ENCODE peak calls at places on chromosomes 11 and 22, in seven cellular contexts. H is sigmoid colon, N is H1, A is K562, R is kidney, T is transverse colon, I is A549. X is an unnamed sample.

GRCh38 chr11:115916596-115916995 is 412.4 kb upstream of the CADM1 start:
- DNase-seq in I (no peak), N (no peak), A (no peak), R (peak; percentile 74), H (no peak), T (no peak), X (no peak)

GRCh38 chr11:59551651-59552521 is 40.5 kb downstream of the OR4D9 start:
- DNase-seq in H (peak; percentile 78), N (no peak), A (peak; percentile 87), R (no peak), I (peak; percentile 93), T (no peak), X (no peak)

GRCh38 chr22:17272511-17272991 is 53.3 kb upstream of the ADA2 start:
- DNase-seq in A (no peak), T (no peak), R (peak; percentile 46), N (peak; percentile 71), I (no peak), H (peak; percentile 27), X (no peak)

GRCh38 chr22:46042786-46043185 is 65.8 kb upstream of the WNT7B start:
- DNase-seq in I (no peak), A (no peak), T (no peak), H (peak; percentile 63), R (no peak), N (no peak), X (peak; percentile 69)

GRCh38 chr11:1195690-1196515 is 27.0 kb upstream of the MUC5B start:
- DNase-seq in N (no peak), A (no peak), H (peak; percentile 58), R (peak; percentile 69), I (no peak), T (peak; percentile 4), X (peak; percentile 49)

GRCh38 chr11:62439785-62440602 is 21.2 kb downstream of the SCGB1A1 start:
- DNase-seq in T (no peak), N (no peak), H (peak; percentile 87), I (no peak), R (no peak), A (peak; percentile 51), X (peak; percentile 82)

GRCh38 chr22:23787600-23787896 is 782 bp downstream of the SMARCB1 start:
- DNase-seq in I (peak; percentile 15), H (no peak), A (no peak), N (no peak), R (no peak), T (no peak), X (no peak)

GRCh38 chr11:123302751-123303195 is 107.7 kb upstream of the CLMP start:
- DNase-seq in T (no peak), N (no peak), R (no peak), H (no peak), I (peak; percentile 14), A (no peak), X (no peak)

GRCh38 chr22:29050457-29050856 is 11.2 kb downstream of the C22orf31 start:
- DNase-seq in H (no peak), T (no peak), N (no peak), I (no peak), A (no peak), R (no peak), X (no peak)

GRCh38 chr11:74593463-74593862 is 1.1 kb downstream of the POLD3 start:
- DNase-seq in R (no peak), I (no peak), T (no peak), A (no peak), N (no peak), H (no peak), X (no peak)

GRCh38 chr11:116357769-116358544 is 414.8 kb downstream of the BUD13 start:
- DNase-seq in T (peak; percentile 37), A (peak; percentile 68), N (peak; percentile 88), H (no peak), R (no peak), I (peak; percentile 26), X (no peak)

GRCh38 chr11:35647535-35648092 is 15.0 kb upstream of the TRIM44 start:
- DNase-seq in R (no peak), N (no peak), I (no peak), H (no peak), T (no peak), A (peak; percentile 15), X (no peak)
- H3K27ac ChIP-seq in R (no peak overlapping the region), N (no peak overlapping the region), I (no peak overlapping the region), H (no peak overlapping the region), T (no peak overlapping the region), A (no peak overlapping the region), X (no peak overlapping the region)

DNA sequence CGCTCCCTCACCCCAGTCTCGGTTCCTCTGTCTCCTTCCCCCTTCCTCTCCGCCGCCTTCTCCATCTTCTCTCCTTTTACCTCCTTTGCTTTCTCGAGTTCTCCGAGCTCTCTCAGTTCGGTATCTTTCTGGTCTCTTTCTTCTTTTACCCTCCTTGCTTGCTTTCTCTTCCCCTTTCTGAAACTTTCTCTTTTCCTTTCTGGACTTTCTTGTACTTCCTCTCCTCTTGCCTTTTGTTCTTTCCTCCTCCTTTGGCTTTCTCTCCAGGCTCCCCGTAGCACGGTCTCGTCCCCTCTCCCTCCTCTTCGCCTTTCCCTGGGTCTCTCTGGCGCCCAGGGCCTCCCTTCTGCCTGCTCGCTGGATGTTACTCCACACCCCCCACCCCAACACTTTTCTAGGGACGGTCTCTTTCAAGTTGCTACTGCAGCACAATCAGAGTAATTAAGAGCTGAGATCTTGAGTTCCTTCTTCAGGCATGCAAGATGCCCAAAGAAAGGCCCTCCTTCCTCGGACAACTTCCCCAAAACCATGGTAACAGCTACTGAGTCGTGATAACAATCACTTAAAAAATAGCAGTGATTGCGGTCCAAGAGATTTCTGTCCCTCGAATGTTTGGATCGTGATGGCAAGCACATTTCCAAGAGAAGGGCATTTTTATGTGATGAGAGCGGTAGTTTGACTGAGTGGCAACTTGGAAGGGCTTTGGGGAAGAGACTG is 487 bp upstream of the TENM4 start:
- DNase-seq in N (peak; percentile 52), H (no peak), T (no peak), I (no peak), A (no peak), R (no peak), X (no peak)
- H3K4me3 ChIP-seq in N (peak overlapping the region; percentile 56), H (peak overlapping the region; percentile 55), T (peak overlapping the region; percentile 29), I (peak overlapping the region; percentile 36), A (no peak overlapping the region), R (peak overlapping the region; percentile 58), X (peak overlapping the region; percentile 80)

GRCh38 chr22:19943665-19944026 is 2.0 kb upstream of the TXNRD2 start:
- DNase-seq in T (no peak), N (no peak), R (peak; percentile 32), A (peak; percentile 72), H (peak; percentile 61), I (peak; percentile 46), X (peak; percentile 73)
- TF ChIP-seq CTCF in T (no peak), N (peak; percentile 11), R (no peak), A (peak; percentile 59), H (no peak), I (no peak), X (no peak)

GRCh38 chr11:32659672-32660071 is 76.0 kb downstream of the EIF3M start:
- DNase-seq in A (no peak), I (no peak), T (no peak), N (no peak), R (no peak), H (no peak), X (no peak)

GRCh38 chr11:32658639-32659406 is 75.2 kb downstream of the EIF3M start:
- DNase-seq in H (no peak), R (no peak), N (no peak), T (no peak), I (no peak), A (no peak), X (no peak)
- H3K27ac ChIP-seq in H (no peak overlapping the region), R (no peak overlapping the region), N (no peak overlapping the region), T (no peak overlapping the region), I (no peak overlapping the region), A (no peak overlapping the region), X (no peak overlapping the region)

GRCh38 chr11:119101759-119102423 is at the start of gene DPAGT1:
- DNase-seq in H (peak; percentile 97), T (peak; percentile 92), N (peak; percentile 79), I (peak; percentile 98), R (peak; percentile 94), A (peak; percentile 96), X (peak; percentile 96)

GRCh38 chr11:119100960-119101349 is 698 bp downstream of the DPAGT1 start:
- DNase-seq in R (no peak), T (no peak), H (no peak), I (no peak), N (no peak), A (peak; percentile 46), X (no peak)

GRCh38 chr11:119101367-119101758 is 290 bp downstream of the DPAGT1 start:
- DNase-seq in A (peak; percentile 68), H (no peak), R (no peak), T (peak; percentile 44), I (peak; percentile 39), N (peak; percentile 85), X (peak; percentile 87)

GRCh38 chr11:119099707-119100106 is 1.9 kb downstream of the DPAGT1 start:
- DNase-seq in A (no peak), N (no peak), I (no peak), R (no peak), H (no peak), T (no peak), X (no peak)

GRCh38 chr11:119100246-119100959 is 1.2 kb downstream of the DPAGT1 start:
- DNase-seq in H (no peak), N (no peak), T (no peak), I (peak; percentile 51), R (no peak), A (peak; percentile 64), X (no peak)
- H3K4me3 ChIP-seq in H (peak overlapping the region; percentile 82), N (peak overlapping the region; percentile 89), T (peak overlapping the region; percentile 61), I (peak overlapping the region; percentile 78), R (peak overlapping the region; percentile 71), A (peak overlapping the region; percentile 79), X (peak overlapping the region; percentile 77)

GRCh38 chr11:63906585-63906984 is 10.4 kb downstream of the RCOR2 start:
- DNase-seq in T (peak; percentile 34), H (no peak), I (no peak), N (peak; percentile 69), A (peak; percentile 52), R (no peak), X (no peak)
- TF ChIP-seq CTCF in T (peak; percentile 48), H (no peak), I (peak; percentile 40), N (peak; percentile 22), A (peak; percentile 42), R (peak; percentile 7), X (no peak)

GRCh38 chr22:44743247-44743646 is 9.1 kb upstream of the ARHGAP8 start:
- DNase-seq in T (no peak), I (no peak), H (no peak), R (peak; percentile 48), N (no peak), A (no peak), X (no peak)
- H3K27ac ChIP-seq in T (no peak overlapping the region), I (no peak overlapping the region), H (no peak overlapping the region), R (no peak overlapping the region), N (no peak overlapping the region), A (no peak overlapping the region), X (no peak overlapping the region)